ENCODE peak calls at places on chromosomes 11 and 22, in four cellular contexts. S is astrocyte of the cerebellum, C is psoas muscle, E is neural crest cell. K is an unnamed sample.

GRCh38 chr11:70820712-70821111 is 422.4 kb downstream of the CTTN start:
- DNase-seq in S (no peak), C (no peak), E (no peak), K (no peak)

GRCh38 chr11:115959098-115959497 is 454.9 kb upstream of the CADM1 start:
- DNase-seq in S (no peak), C (no peak), E (no peak), K (no peak)

GRCh38 chr11:117705866-117706265 is 91.2 kb downstream of the DSCAML1 start:
- DNase-seq in S (no peak), C (no peak), E (no peak), K (no peak)

GRCh38 chr11:96341237-96342130 is 1.5 kb downstream of the MAML2 start:
- DNase-seq in S (no peak), C (peak), E (no peak), K (no peak)

GRCh38 chr11:73452726-73453125 is 76.5 kb downstream of the RELT start:
- DNase-seq in S (no peak), C (no peak), E (no peak), K (no peak)

GRCh38 chr11:16293204-16293681 is 63.1 kb downstream of the SOX6 start:
- DNase-seq in S (no peak), C (no peak), E (no peak), K (no peak)

GRCh38 chr11:74133416-74133815 is 37.4 kb downstream of the C2CD3 start:
- DNase-seq in S (no peak), C (no peak), E (no peak), K (no peak)

GRCh38 chr22:35177811-35178210 is 79.5 kb upstream of the HMGXB4 start:
- DNase-seq in S (no peak), C (no peak), E (no peak), K (no peak)

GRCh38 chr22:37843746-37844089 is 416 bp downstream of the ANKRD54 start:
- DNase-seq in S (no peak), C (peak), E (no peak), K (no peak)

GRCh38 chr11:60129853-60130252 is 41.4 kb downstream of the MS4A2 start:
- DNase-seq in S (no peak), C (no peak), E (no peak), K (no peak)

GRCh38 chr11:96424693-96425092 is 34.9 kb downstream of the JRKL start:
- DNase-seq in S (peak), C (no peak), E (no peak), K (peak)

GRCh38 chr22:19743081-19743480 is 17.5 kb upstream of the TBX1 start:
- DNase-seq in S (no peak), C (no peak), E (no peak), K (no peak)

GRCh38 chr11:108027057-108027456 is 18.4 kb downstream of the CUL5 start:
- DNase-seq in S (no peak), C (no peak), E (no peak), K (no peak)
- TF ChIP-seq CTCF in S (peak), C (no peak), E (peak), K (peak)

GRCh38 chr11:135069884-135070283 is 657.8 kb upstream of the B3GAT1 start:
- DNase-seq in S (no peak), C (no peak), E (no peak), K (no peak)

GRCh38 chr11:135073870-135074269 is 661.8 kb upstream of the B3GAT1 start:
- DNase-seq in S (no peak), C (no peak), E (no peak), K (no peak)

GRCh38 chr11:135073444-135073843 is 661.4 kb upstream of the B3GAT1 start:
- DNase-seq in S (no peak), C (no peak), E (no peak), K (no peak)

GRCh38 chr11:135075740-135076139 is 663.7 kb upstream of the B3GAT1 start:
- DNase-seq in S (no peak), C (peak), E (peak), K (no peak)

DNA sequence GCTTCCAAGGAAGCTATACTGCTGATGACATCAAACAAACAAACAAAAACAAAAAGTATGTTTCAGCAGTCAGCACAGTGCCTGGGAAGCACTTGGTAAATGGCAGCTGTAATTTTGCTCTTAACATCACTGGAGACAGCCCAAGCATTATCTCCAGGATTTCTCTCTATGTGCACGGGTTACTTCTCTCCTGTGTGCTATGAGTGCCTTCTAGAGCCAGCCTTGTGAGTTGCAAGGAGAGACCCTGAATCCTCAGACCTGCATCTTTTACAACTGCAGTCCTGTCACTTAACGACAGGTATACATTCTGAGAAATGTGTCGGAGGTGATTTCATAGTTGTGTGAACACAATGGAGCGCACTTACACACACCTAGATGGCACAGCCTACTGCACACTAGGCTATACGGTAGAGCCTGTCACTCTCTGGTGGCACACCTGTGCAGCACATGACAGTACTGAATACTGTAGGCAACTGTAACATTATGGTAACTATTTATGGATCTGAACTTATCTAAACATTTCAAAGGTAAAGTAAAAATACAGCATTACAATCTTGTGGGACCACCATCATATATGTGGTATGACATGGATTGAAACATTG is 662.5 kb upstream of the B3GAT1 start:
- DNase-seq in S (no peak), C (no peak), E (no peak), K (no peak)
- TF ChIP-seq CTCF in S (peak), C (no peak), E (peak), K (no peak)

GRCh38 chr11:79087238-79087956 is 353.4 kb downstream of the TENM4 start:
- DNase-seq in S (peak), C (no peak), E (no peak), K (peak)

GRCh38 chr11:79090191-79090590 is 350.6 kb downstream of the TENM4 start:
- DNase-seq in S (no peak), C (no peak), E (no peak), K (no peak)

GRCh38 chr11:79086056-79086455 is 354.8 kb downstream of the TENM4 start:
- DNase-seq in S (no peak), C (no peak), E (no peak), K (no peak)

GRCh38 chr11:79087957-79088318 is 352.9 kb downstream of the TENM4 start:
- DNase-seq in S (no peak), C (no peak), E (no peak), K (no peak)

DNA sequence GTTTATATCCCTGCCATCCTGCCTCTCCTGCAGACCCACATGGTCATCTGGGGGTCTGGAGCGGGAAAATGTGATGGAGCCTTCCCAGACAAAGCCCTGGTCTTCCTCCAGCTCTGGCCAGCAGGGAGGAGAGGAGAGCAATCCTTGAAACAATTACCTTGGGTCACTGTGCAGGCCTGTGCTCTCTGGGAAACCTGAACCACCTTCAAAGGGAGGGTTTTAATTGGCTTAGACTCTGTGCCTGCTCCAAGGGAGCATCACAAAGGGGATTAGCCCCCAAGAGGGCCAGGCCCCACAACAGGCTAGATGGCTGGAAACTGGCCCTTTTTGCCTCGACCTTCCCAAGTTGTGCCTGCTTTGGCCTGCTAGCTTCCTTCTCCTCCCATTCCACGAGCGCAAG is 351.9 kb downstream of the TENM4 start:
- DNase-seq in S (no peak), C (no peak), E (no peak), K (no peak)
- TF ChIP-seq CTCF in S (no peak), C (no peak), E (no peak), K (no peak)

GRCh38 chr11:124737638-124738293 is 2.0 kb upstream of the NRGN start:
- DNase-seq in S (no peak), C (no peak), E (no peak), K (no peak)

GRCh38 chr11:124743050-124743449 is 3.3 kb downstream of the NRGN start:
- DNase-seq in S (no peak), C (no peak), E (no peak), K (no peak)

GRCh38 chr11:124739479-124740276 is at the start of gene NRGN:
- DNase-seq in S (peak), C (peak), E (peak), K (peak)

GRCh38 chr11:124738713-124739478 is 846 bp upstream of the NRGN start:
- DNase-seq in S (no peak), C (no peak), E (no peak), K (no peak)

GRCh38 chr11:124740277-124740882 is 638 bp downstream of the NRGN start:
- DNase-seq in S (no peak), C (no peak), E (no peak), K (no peak)
- TF ChIP-seq CTCF in S (peak), C (peak), E (peak), K (peak)

GRCh38 chr11:85749287-85749834 is 61.6 kb downstream of the SYTL2 start:
- DNase-seq in S (no peak), C (no peak), E (no peak), K (no peak)

GRCh38 chr11:85745626-85746025 is 59.6 kb upstream of the CCDC89 start:
- DNase-seq in S (no peak), C (no peak), E (no peak), K (no peak)

GRCh38 chr11:85748455-85748891 is 62.5 kb downstream of the SYTL2 start:
- DNase-seq in S (no peak), C (no peak), E (no peak), K (no peak)

GRCh38 chr11:85749884-85750283 is 61.1 kb downstream of the SYTL2 start:
- DNase-seq in S (no peak), C (no peak), E (no peak), K (no peak)

DNA sequence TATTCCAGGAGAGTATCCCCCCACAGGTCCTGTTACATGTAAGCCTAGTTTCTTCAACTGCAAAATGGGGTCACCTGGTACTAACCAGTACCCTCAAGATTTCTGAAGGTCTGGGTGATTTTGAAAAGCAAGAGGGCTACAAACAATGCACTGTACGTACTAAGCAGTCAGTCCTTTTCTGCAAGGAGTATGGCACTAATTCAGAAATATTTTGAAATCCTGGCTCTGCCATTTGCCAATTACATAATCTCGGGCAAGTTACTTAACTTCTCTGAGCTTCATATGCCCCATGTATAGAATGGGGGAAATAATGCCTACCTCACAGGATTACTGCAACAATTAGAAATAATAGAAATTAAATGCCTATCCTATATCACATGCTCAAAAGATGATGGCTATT is 60.6 kb upstream of the CCDC89 start:
- DNase-seq in S (no peak), C (no peak), E (no peak), K (no peak)
- TF ChIP-seq CTCF in S (no peak), C (no peak), E (no peak), K (no peak)

DNA sequence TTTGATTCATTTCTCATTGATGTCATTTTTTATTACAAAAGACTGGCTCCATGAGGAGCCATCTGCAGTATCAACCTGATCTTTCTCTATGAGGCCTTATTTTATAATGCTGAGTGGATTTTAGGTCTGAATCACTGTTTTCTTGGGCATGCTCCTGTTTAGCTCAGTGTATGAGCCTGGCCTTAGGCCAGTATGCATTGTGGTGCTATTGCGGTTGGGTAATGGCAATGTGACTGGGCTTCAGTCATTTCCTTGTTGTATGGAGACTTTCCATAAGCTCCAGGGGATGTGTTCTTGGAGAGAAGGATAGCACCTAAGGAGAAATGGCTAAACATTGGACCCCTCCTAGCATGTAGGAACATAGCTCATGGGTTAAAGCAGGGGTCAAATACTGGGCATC is 293.2 kb downstream of the NELL1 start:
- DNase-seq in S (peak), C (no peak), E (no peak), K (no peak)
- TF ChIP-seq CTCF in S (no peak), C (no peak), E (no peak), K (no peak)

GRCh38 chr11:118884613-118885274 is 1.1 kb downstream of the CXCR5 start:
- DNase-seq in S (no peak), C (no peak), E (no peak), K (no peak)

GRCh38 chr11:118881130-118881717 is 2.5 kb upstream of the CXCR5 start:
- DNase-seq in S (no peak), C (no peak), E (no peak), K (no peak)

GRCh38 chr11:118882489-118882888 is 1.2 kb upstream of the CXCR5 start:
- DNase-seq in S (no peak), C (no peak), E (no peak), K (no peak)

GRCh38 chr11:118883368-118884071 is at the start of gene CXCR5:
- DNase-seq in S (no peak), C (no peak), E (no peak), K (no peak)

DNA sequence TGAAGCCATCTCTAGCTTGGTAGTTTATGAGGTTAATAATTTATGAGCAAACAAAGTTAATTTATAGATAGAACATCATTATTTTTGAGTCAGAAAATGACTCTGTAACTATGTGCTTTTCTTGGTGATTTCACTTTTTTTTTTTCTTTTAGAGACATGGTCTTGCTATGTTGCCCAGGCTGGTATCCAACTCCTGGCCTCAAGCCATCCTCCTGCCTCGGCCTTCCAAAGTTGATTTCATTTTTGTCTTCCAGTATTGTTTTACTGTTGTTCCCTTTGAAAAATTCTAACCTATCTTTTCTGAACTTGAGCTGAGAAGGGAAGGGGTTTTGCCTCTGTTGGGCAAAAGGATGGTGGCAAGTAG is 706 bp upstream of the CXCR5 start:
- DNase-seq in S (no peak), C (no peak), E (no peak), K (no peak)
- TF ChIP-seq CTCF in S (no peak), C (no peak), E (no peak), K (no peak)

DNA sequence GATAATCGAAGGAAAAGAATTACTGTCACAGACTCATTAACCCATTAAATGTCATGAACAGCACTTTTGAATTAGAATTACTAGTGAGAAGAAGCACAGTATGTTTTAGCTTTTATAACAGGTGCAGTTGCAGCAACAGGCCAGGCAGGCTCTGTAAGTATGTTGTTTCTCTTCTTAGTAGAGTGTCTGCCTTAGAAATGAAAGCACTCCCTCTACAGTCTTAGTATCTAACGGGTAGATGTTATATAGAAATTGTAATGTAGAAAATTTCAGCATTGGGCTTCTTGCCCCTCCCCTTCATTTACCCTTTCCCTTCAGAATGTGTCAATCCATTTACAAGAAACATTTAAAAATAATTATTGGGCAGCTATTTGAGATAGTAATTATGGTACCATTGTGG is 87.4 kb downstream of the HIPK3 start:
- DNase-seq in S (no peak), C (no peak), E (no peak), K (no peak)
- TF ChIP-seq CTCF in S (no peak), C (peak), E (no peak), K (no peak)

K was measured in HFF-Myc.